ENCODE peak calls at places on chromosomes 1 and 21, in ten cellular contexts. K is stimulated activated CD4-positive, alpha-beta T cell treated with anti-CD3 and anti-CD28 coated beads, Interleukin-4, amount 100 ng/mL, for 4 hours; X is AG08395; L is KG1; U is epithelial cell of prostate; F is HEK293T; R is H54; S is HT1080; C is RKO; Y is dermis blood vessel endothelial cell. V is an unnamed sample.

GRCh38 chr1:241846375-241846774 is 1.6 kb upstream of the EXO1 start:
- DNase-seq in K (no peak), Y (no peak), L (no peak), F (no peak), R (no peak), C (no peak), X (no peak), S (no peak), U (no peak), V (no peak)

GRCh38 chr21:16302851-16303282 is 573.1 kb downstream of the USP25 start:
- DNase-seq in R (no peak), U (no peak), S (no peak), K (no peak), F (no peak), Y (no peak), C (no peak), L (no peak), X (peak), V (no peak)

GRCh38 chr1:154221815-154222081 is 993 bp downstream of the UBAP2L start:
- DNase-seq in S (no peak), K (no peak), C (peak), X (peak), F (no peak), U (no peak), R (no peak), Y (peak), L (no peak), V (no peak)

GRCh38 chr21:17667256-17667655 is 54.6 kb upstream of the BTG3 start:
- DNase-seq in L (no peak), K (no peak), F (no peak), Y (no peak), S (peak), U (no peak), R (no peak), X (no peak), C (no peak), V (no peak)

GRCh38 chr1:96233422-96233821 is 488.2 kb upstream of the PTBP2 start:
- DNase-seq in X (no peak), C (no peak), K (no peak), F (no peak), U (no peak), L (no peak), S (no peak), Y (no peak), R (no peak), V (no peak)

GRCh38 chr1:213397638-213398037 is 346.6 kb downstream of the RPS6KC1 start:
- DNase-seq in C (no peak), L (no peak), K (no peak), R (no peak), S (no peak), X (no peak), F (no peak), Y (no peak), U (no peak), V (no peak)

GRCh38 chr1:160227561-160227960 is 22.4 kb downstream of the PEA15 start:
- DNase-seq in S (no peak), K (no peak), U (no peak), R (no peak), Y (no peak), F (no peak), X (no peak), L (no peak), C (no peak), V (no peak)

GRCh38 chr1:43554444-43554992 is 23.8 kb downstream of the PTPRF start:
- DNase-seq in F (peak), S (peak), X (peak), C (peak), U (no peak), Y (peak), L (peak), R (peak), K (no peak), V (no peak)

GRCh38 chr21:42097860-42098259 is 26.7 kb downstream of the UMODL1 start:
- DNase-seq in R (peak), S (peak), U (peak), F (peak), C (peak), Y (peak), K (no peak), L (peak), X (peak), V (no peak)

GRCh38 chr1:39892611-39893595 is 8.8 kb downstream of the MYCL start:
- DNase-seq in Y (peak), L (no peak), C (peak), R (peak), S (peak), K (no peak), X (peak), U (no peak), F (no peak), V (no peak)

GRCh38 chr1:167342846-167343245 is 122.2 kb downstream of the POU2F1 start:
- DNase-seq in S (no peak), R (no peak), U (no peak), C (peak), L (no peak), K (no peak), F (no peak), Y (peak), X (no peak), V (no peak)